ENCODE peak calls at places on chromosomes 13 and 19, in six cellular contexts. D, K, F, R, A and S are unnamed samples.
A peak's percentile ranks its signal among the peaks of the same experiment; 100 is the strongest.

GRCh38 chr19:410243-410781 is 1.4 kb upstream of the C2CD4C start:
- DNase-seq in D (no peak), K (no peak), F (no peak), R (no peak), A (no peak), S (no peak)

GRCh38 chr13:48531416-48532145 is 1.3 kb downstream of the RCBTB2 start:
- DNase-seq in D (no peak), K (no peak), F (no peak), R (no peak), A (no peak), S (peak; percentile 62)

GRCh38 chr13:39656325-39656677 is 839 bp downstream of the COG6 start:
- DNase-seq in D (no peak), K (peak; percentile 3), F (no peak), R (no peak), A (no peak), S (peak; percentile 55)

GRCh38 chr19:31537136-31537535 is 187.9 kb upstream of the TSHZ3 start:
- DNase-seq in D (no peak), K (no peak), F (no peak), R (no peak), A (peak; percentile 6), S (no peak)

GRCh38 chr13:30463820-30464495 is 1.8 kb downstream of the HMGB1 start:
- DNase-seq in D (peak; percentile 60), K (no peak), F (no peak), R (peak; percentile 59), A (peak; percentile 45), S (peak; percentile 71)

GRCh38 chr13:111853766-111854165 is 213.2 kb upstream of the SOX1 start:
- DNase-seq in D (no peak), K (no peak), F (no peak), R (no peak), A (no peak), S (no peak)

GRCh38 chr13:110298566-110299321 is 8.2 kb downstream of the COL4A1 start:
- DNase-seq in D (no peak), K (peak; percentile 65), F (no peak), R (no peak), A (no peak), S (no peak)

GRCh38 chr13:31675521-31675953 is 63.8 kb upstream of the RXFP2 start:
- DNase-seq in D (no peak), K (no peak), F (no peak), R (no peak), A (no peak), S (no peak)

GRCh38 chr19:54469496-54469934 is 3.6 kb downstream of the CDC42EP5 start:
- DNase-seq in D (no peak), K (no peak), F (no peak), R (no peak), A (no peak), S (peak; percentile 16)

GRCh38 chr13:75357576-75358295 is 124.2 kb downstream of the TBC1D4 start:
- DNase-seq in D (no peak), K (peak; percentile 83), F (peak; percentile 17), R (peak; percentile 16), A (peak; percentile 80), S (peak; percentile 90)

GRCh38 chr19:49213791-49214190 is 56.2 kb downstream of the TRPM4 start:
- DNase-seq in D (no peak), K (peak; percentile 80), F (peak; percentile 25), R (no peak), A (no peak), S (peak; percentile 58)

GRCh38 chr13:99506632-99507031 is 5.4 kb downstream of the TM9SF2 start:
- DNase-seq in D (no peak), K (no peak), F (no peak), R (peak; percentile 51), A (no peak), S (no peak)

GRCh38 chr13:25095862-25096453 is at the start of gene PABPC3:
- DNase-seq in D (no peak), K (peak; percentile 29), F (no peak), R (no peak), A (no peak), S (no peak)

GRCh38 chr13:112772539-112772909 is 82.7 kb downstream of the ATP11A start:
- DNase-seq in D (no peak), K (no peak), F (no peak), R (no peak), A (no peak), S (no peak)

GRCh38 chr19:49716154-49716553 is 25.2 kb downstream of the CPT1C start:
- DNase-seq in D (no peak), K (no peak), F (no peak), R (no peak), A (no peak), S (no peak)

GRCh38 chr19:38699027-38699346 is 45.3 kb downstream of the CAPN12 start:
- DNase-seq in D (no peak), K (no peak), F (no peak), R (no peak), A (no peak), S (no peak)

GRCh38 chr13:105670179-105671015 is 865.1 kb downstream of the EFNB2 start:
- DNase-seq in D (no peak), K (no peak), F (no peak), R (no peak), A (no peak), S (no peak)